ENCODE peak calls at places on chromosomes 1 and 21, in four cellular contexts. O is HepG2, Z is A549, S is GM12878. G is an unnamed sample.

GRCh38 chr21:45145146-45145545 is 70.8 kb downstream of the ADARB1 start:
- DNase-seq in S (no peak), O (no peak), Z (no peak), G (no peak)

GRCh38 chr1:192485692-192486436 is 89.7 kb upstream of the RGS1 start:
- DNase-seq in S (no peak), O (peak; percentile 55), Z (peak; percentile 75), G (no peak)

GRCh38 chr1:24427469-24427862 is 11.9 kb downstream of the NIPAL3 start:
- DNase-seq in Z (no peak), O (no peak), S (no peak), G (no peak)

GRCh38 chr1:80441664-80442063 is 1359.1 kb upstream of the ADGRL2 start:
- DNase-seq in O (peak; percentile 1), S (no peak), Z (peak; percentile 10), G (no peak)

GRCh38 chr1:53328490-53329182 is 766 bp upstream of the LRP8 start:
- DNase-seq in Z (no peak), O (no peak), S (no peak), G (peak; percentile 60)

GRCh38 chr1:196143602-196144342 is 464.5 kb downstream of the KCNT2 start:
- DNase-seq in Z (peak; percentile 10), S (no peak), O (no peak), G (no peak)

GRCh38 chr1:8858112-8858668 is 20.3 kb downstream of the ENO1 start:
- DNase-seq in Z (no peak), O (peak; percentile 83), S (no peak), G (no peak)

GRCh38 chr1:183877321-183877720 is 72.4 kb downstream of the RGL1 start:
- DNase-seq in S (no peak), Z (no peak), O (no peak), G (no peak)

GRCh38 chr1:7432896-7433380 is 338.2 kb upstream of the VAMP3 start:
- DNase-seq in Z (no peak), S (no peak), O (no peak), G (no peak)

GRCh38 chr21:43793243-43793642 is 3.9 kb downstream of the RRP1 start:
- DNase-seq in O (no peak), Z (no peak), S (no peak), G (no peak)

GRCh38 chr1:52393174-52393573 is 11.0 kb downstream of the ORC1 start:
- DNase-seq in O (no peak), Z (no peak), S (no peak), G (no peak)

GRCh38 chr1:219927956-219928790 is at the start of gene SLC30A10:
- DNase-seq in O (peak; percentile 4), S (no peak), Z (peak; percentile 18), G (peak; percentile 88)

GRCh38 chr21:38804617-38805281 is 980 bp upstream of the ETS2 start:
- DNase-seq in O (no peak), S (no peak), Z (peak; percentile 69), G (peak; percentile 78)

GRCh38 chr1:174966000-174966572 is 33.7 kb upstream of the CACYBP start:
- DNase-seq in S (no peak), Z (no peak), O (no peak), G (no peak)
- H3K27ac ChIP-seq in S (no peak overlapping the region), Z (no peak overlapping the region), O (no peak overlapping the region), G (no peak overlapping the region)

GRCh38 chr1:182617075-182617429 is 12.9 kb upstream of the RGS16 start:
- DNase-seq in Z (no peak), S (no peak), O (no peak), G (no peak)

GRCh38 chr1:182617734-182618288 is 13.6 kb upstream of the RGS16 start:
- DNase-seq in S (no peak), O (no peak), Z (no peak), G (no peak)

GRCh38 chr1:182614796-182615451 is 10.7 kb upstream of the RGS16 start:
- DNase-seq in O (no peak), S (no peak), Z (peak; percentile 42), G (peak; percentile 85)

GRCh38 chr1:182615468-182616129 is 11.4 kb upstream of the RGS16 start:
- DNase-seq in Z (no peak), O (no peak), S (no peak), G (peak; percentile 38)

GRCh38 chr1:182616130-182617074 is 12.2 kb upstream of the RGS16 start:
- DNase-seq in Z (no peak), S (peak; percentile 93), O (no peak), G (peak; percentile 74)
- TF ChIP-seq EP300 in Z (no peak), S (peak; percentile 94), O (no peak), G (no peak)

DNA sequence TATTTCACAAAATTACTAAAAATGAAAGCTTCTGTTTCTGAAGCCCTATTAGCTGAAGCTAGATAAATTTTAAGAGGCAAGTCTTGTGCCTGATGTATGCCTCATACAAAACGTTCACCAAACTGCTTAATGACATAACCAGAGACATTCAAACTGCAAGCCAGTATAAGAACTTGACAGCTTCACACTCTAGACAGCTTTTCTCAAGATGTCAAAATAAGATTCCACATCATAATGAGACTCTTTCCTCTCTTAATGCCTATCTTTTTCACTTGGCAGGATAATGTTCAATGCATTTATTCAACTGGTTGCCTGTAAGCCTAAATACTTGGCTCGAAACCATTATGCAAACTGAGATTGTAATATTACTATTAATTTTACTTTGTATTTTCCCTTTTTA is 424.0 kb downstream of the LTN1 start:
- DNase-seq in O (no peak), Z (no peak), S (no peak), G (no peak)
- TF ChIP-seq PBX3 in O (no peak), Z (no peak), S (no peak), G (no peak)

DNA sequence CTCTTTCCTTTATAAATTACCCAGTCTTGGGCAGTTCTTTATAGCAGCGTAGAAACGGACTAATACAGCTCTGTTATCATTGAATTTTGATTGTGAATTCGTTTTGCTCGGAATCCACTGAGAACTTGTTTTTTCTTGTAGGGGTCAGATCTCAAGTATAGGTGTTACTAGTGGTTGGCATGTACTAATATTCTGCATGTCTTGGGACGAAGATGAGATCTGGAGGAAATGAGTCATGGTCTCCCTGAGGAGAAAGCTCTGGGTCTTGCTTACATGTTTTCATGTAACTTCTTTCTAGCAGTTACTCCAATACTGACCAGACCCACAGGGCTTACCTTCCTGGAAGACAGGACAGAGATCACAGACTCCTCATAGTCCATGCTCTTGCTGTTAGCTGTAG is 30.3 kb downstream of the ZSCAN20 start:
- DNase-seq in S (no peak), Z (no peak), O (no peak), G (no peak)
- H3K27ac ChIP-seq in S (no peak overlapping the region), Z (no peak overlapping the region), O (no peak overlapping the region), G (no peak overlapping the region)

GRCh38 chr1:166840309-166841302 is 1.3 kb downstream of the POGK start:
- DNase-seq in O (no peak), Z (no peak), S (no peak), G (peak; percentile 20)
- TF ChIP-seq EP300 in O (no peak), Z (no peak), S (no peak), G (no peak)

DNA sequence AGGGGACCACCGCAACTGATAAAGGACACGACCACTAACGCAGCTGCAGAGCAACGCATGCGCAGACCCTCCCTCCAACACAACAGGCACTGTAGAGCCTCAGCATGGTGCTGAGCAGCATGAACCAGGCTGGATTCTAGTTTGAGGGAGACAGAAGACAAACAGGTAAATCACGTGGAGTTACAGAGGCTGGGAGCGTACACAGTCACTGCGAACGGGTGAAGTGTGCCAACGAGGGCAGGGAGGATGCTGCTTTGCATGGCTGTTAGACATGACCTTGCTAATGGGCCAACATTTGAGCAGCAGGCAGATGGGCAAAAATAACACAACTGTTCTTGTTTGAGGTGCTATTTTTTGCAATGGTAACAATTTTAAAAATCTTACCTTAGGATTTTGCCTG is 55.2 kb upstream of the NADK start:
- DNase-seq in Z (no peak), O (no peak), S (no peak), G (no peak)
- TF ChIP-seq PBX3 in Z (no peak), O (no peak), S (no peak), G (no peak)

GRCh38 chr1:16015960-16016901 is 1.6 kb downstream of the HSPB7 start:
- DNase-seq in O (no peak), S (no peak), Z (no peak), G (no peak)
- H3K27ac ChIP-seq in O (no peak overlapping the region), S (no peak overlapping the region), Z (peak overlapping the region; percentile 48), G (no peak overlapping the region)

G was measured in SK-N-SH.